ENCODE peak calls at places on chromosomes 7 and 10, in six cellular contexts. C is RCC 7860; F is LoVo; E is NCI-H2029 treated with DMSO at 0.1 percent for 48 hours; R is stimulated activated CD4-positive, alpha-beta T cell treated with anti-CD3 and anti-CD28 coated beads, TNF-alpha, amount 100 ng/mL, for 4 hours; L is GM18507. B is an unnamed sample.

GRCh38 chr7:150962743-150963399 is 15.2 kb downstream of the KCNH2 start:
- DNase-seq in L (peak), C (no peak), R (peak), E (no peak), F (no peak), B (no peak)

GRCh38 chr10:11014671-11015141 is 3.0 kb upstream of the CELF2 start:
- DNase-seq in E (no peak), L (no peak), R (no peak), F (no peak), C (no peak), B (no peak)

GRCh38 chr10:5297466-5297865 is 67.3 kb upstream of the UCN3 start:
- DNase-seq in L (no peak), F (no peak), R (no peak), C (no peak), E (no peak), B (no peak)

GRCh38 chr7:114368492-114368891 is 46.1 kb upstream of the FOXP2 start:
- DNase-seq in R (no peak), L (no peak), E (no peak), F (no peak), C (no peak), B (no peak)

GRCh38 chr7:2528481-2529095 is 9.0 kb downstream of the LFNG start:
- DNase-seq in L (no peak), E (no peak), C (no peak), R (no peak), F (no peak), B (no peak)

GRCh38 chr10:63738410-63738809 is 217.2 kb downstream of the REEP3 start:
- DNase-seq in R (no peak), L (no peak), C (peak), E (no peak), F (peak), B (no peak)

GRCh38 chr10:23035569-23035968 is 59.8 kb upstream of the MSRB2 start:
- DNase-seq in F (no peak), R (no peak), C (no peak), E (no peak), L (no peak), B (no peak)

GRCh38 chr10:21002097-21002878 is 105.2 kb upstream of the NEBL start:
- DNase-seq in E (no peak), F (no peak), L (no peak), C (no peak), R (no peak), B (no peak)

GRCh38 chr10:132880148-132880981 is 62.0 kb downstream of the CFAP46 start:
- DNase-seq in C (no peak), E (no peak), L (no peak), F (no peak), R (no peak), B (no peak)

GRCh38 chr7:105429746-105430612 is 41.3 kb upstream of the SRPK2 start:
- DNase-seq in R (no peak), C (peak), L (peak), E (peak), F (peak), B (no peak)

GRCh38 chr10:14658331-14659122 is 116.2 kb downstream of the FAM107B start:
- DNase-seq in R (no peak), C (peak), L (no peak), F (no peak), E (no peak), B (peak)

GRCh38 chr10:89213191-89213808 is 6.2 kb upstream of the CH25H start:
- DNase-seq in L (no peak), R (no peak), E (no peak), C (peak), F (peak), B (no peak)

GRCh38 chr7:48938539-48938938 is 14.2 kb downstream of the CDC14C start:
- DNase-seq in L (no peak), C (no peak), R (no peak), E (no peak), F (no peak), B (no peak)

GRCh38 chr7:89029864-89030263 is 234.3 kb upstream of the TEX47 start:
- DNase-seq in E (no peak), C (no peak), F (peak), R (no peak), L (no peak), B (no peak)

GRCh38 chr7:139648941-139649425 is 125.5 kb downstream of the CLEC2L start:
- DNase-seq in E (no peak), C (no peak), L (peak), F (no peak), R (no peak), B (peak)